ENCODE peak calls at places on chromosomes 4 and X, in four cellular contexts. B is nephron progenitor cell, N is HT-29, V is GM04503. I is an unnamed sample.

GRCh38 chrX:130083656-130084382 is 26.5 kb downstream of the ELF4 start:
- DNase-seq in B (no peak), N (no peak), V (no peak), I (no peak)

GRCh38 chr4:85369703-85370380 is 105.1 kb upstream of the ARHGAP24 start:
- DNase-seq in B (no peak), N (no peak), V (no peak), I (no peak)

GRCh38 chr4:100147198-100147597 is 43.1 kb downstream of the DDIT4L start:
- DNase-seq in B (no peak), N (no peak), V (no peak), I (no peak)

GRCh38 chr4:92483341-92483740 is 179.6 kb downstream of the GRID2 start:
- DNase-seq in B (no peak), N (peak), V (no peak), I (no peak)

GRCh38 chr4:11904117-11904535 is 475.4 kb upstream of the HS3ST1 start:
- DNase-seq in B (no peak), N (no peak), V (no peak), I (no peak)

GRCh38 chrX:38941675-38942074 is 140.4 kb downstream of the MID1IP1 start:
- DNase-seq in B (no peak), N (no peak), V (no peak), I (no peak)

GRCh38 chr4:101238706-101239105 is 108.6 kb downstream of the PPP3CA start:
- DNase-seq in B (no peak), N (no peak), V (no peak), I (no peak)

GRCh38 chr4:26836539-26836938 is 24.1 kb upstream of the STIM2 start:
- DNase-seq in B (no peak), N (no peak), V (no peak), I (no peak)

GRCh38 chr4:3689576-3690551 is 76.3 kb upstream of the ADRA2C start:
- DNase-seq in B (no peak), N (no peak), V (no peak), I (no peak)

GRCh38 chrX:79367907-79368306 is 773 bp upstream of the ITM2A start:
- DNase-seq in B (no peak), N (no peak), V (no peak), I (no peak)

GRCh38 chr4:94339779-94340178 is 2.9 kb downstream of the HPGDS start:
- DNase-seq in B (no peak), N (no peak), V (no peak), I (peak)

GRCh38 chr4:6768539-6768905 is 14.0 kb upstream of the KIAA0232 start:
- DNase-seq in B (no peak), N (no peak), V (no peak), I (no peak)

GRCh38 chr4:136526517-136526916 is 1005.8 kb downstream of the PCDH18 start:
- DNase-seq in B (no peak), N (no peak), V (no peak), I (no peak)

GRCh38 chr4:88814043-88814617 is 116.5 kb upstream of the NAP1L5 start:
- DNase-seq in B (no peak), N (no peak), V (no peak), I (no peak)

GRCh38 chrX:1423215-1423614 is 29.5 kb downstream of the ASMTL start:
- DNase-seq in B (no peak), N (no peak), V (no peak), I (no peak)

I was measured in CMK.